ENCODE peak calls at places on chromosome 18, in six cellular contexts. One of them, this sample, is unnamed.

GRCh38 chr18:22778996-22779395 is 154.1 kb upstream of the RBBP8 start:
- DNase-seq in HFF-Myc: no peak
- DNase-seq in T follicular helper cell: no peak
- DNase-seq in Kasumi-1: peak
- DNase-seq in Right ventricle myocardium superior: no peak
- DNase-seq in neuronal stem cell: no peak
- DNase-seq in this sample: no peak

GRCh38 chr18:65859075-65859474 is 108.3 kb downstream of the CDH7 start:
- DNase-seq in T follicular helper cell: no peak
- DNase-seq in Right ventricle myocardium superior: no peak
- DNase-seq in Kasumi-1: no peak
- DNase-seq in neuronal stem cell: no peak
- DNase-seq in HFF-Myc: no peak
- DNase-seq in this sample: no peak

GRCh38 chr18:47531759-47532158 is 280.3 kb upstream of the SKOR2 start:
- DNase-seq in T follicular helper cell: no peak
- DNase-seq in Kasumi-1: no peak
- DNase-seq in HFF-Myc: no peak
- DNase-seq in Right ventricle myocardium superior: no peak
- DNase-seq in neuronal stem cell: no peak
- DNase-seq in this sample: no peak

GRCh38 chr18:7017013-7017412 is 100.6 kb downstream of the LAMA1 start:
- DNase-seq in Kasumi-1: no peak
- DNase-seq in HFF-Myc: no peak
- DNase-seq in Right ventricle myocardium superior: no peak
- DNase-seq in neuronal stem cell: no peak
- DNase-seq in T follicular helper cell: no peak
- DNase-seq in this sample: no peak

GRCh38 chr18:62788111-62788510 is 72.8 kb downstream of the PHLPP1 start:
- DNase-seq in neuronal stem cell: no peak
- DNase-seq in Right ventricle myocardium superior: no peak
- DNase-seq in Kasumi-1: no peak
- DNase-seq in T follicular helper cell: no peak
- DNase-seq in HFF-Myc: no peak
- DNase-seq in this sample: no peak

GRCh38 chr18:24068945-24069693 is 54.6 kb downstream of the TTC39C start:
- DNase-seq in neuronal stem cell: no peak
- DNase-seq in Kasumi-1: no peak
- DNase-seq in HFF-Myc: no peak
- DNase-seq in T follicular helper cell: no peak
- DNase-seq in Right ventricle myocardium superior: no peak
- DNase-seq in this sample: no peak

GRCh38 chr18:59573962-59574361 is 123.3 kb downstream of the CCBE1 start:
- DNase-seq in Kasumi-1: no peak
- DNase-seq in Right ventricle myocardium superior: no peak
- DNase-seq in T follicular helper cell: no peak
- DNase-seq in neuronal stem cell: no peak
- DNase-seq in HFF-Myc: no peak
- DNase-seq in this sample: no peak

GRCh38 chr18:63031439-63031838 is 288.1 kb downstream of the BCL2 start:
- DNase-seq in neuronal stem cell: no peak
- DNase-seq in Right ventricle myocardium superior: no peak
- DNase-seq in HFF-Myc: no peak
- DNase-seq in T follicular helper cell: no peak
- DNase-seq in Kasumi-1: no peak
- DNase-seq in this sample: no peak

GRCh38 chr18:41075212-41075611 is 879.8 kb upstream of the PIK3C3 start:
- DNase-seq in Kasumi-1: no peak
- DNase-seq in Right ventricle myocardium superior: no peak
- DNase-seq in neuronal stem cell: no peak
- DNase-seq in T follicular helper cell: no peak
- DNase-seq in HFF-Myc: peak
- DNase-seq in this sample: no peak

GRCh38 chr18:78859686-78860085 is 119.9 kb upstream of the SALL3 start:
- DNase-seq in T follicular helper cell: no peak
- DNase-seq in Right ventricle myocardium superior: no peak
- DNase-seq in neuronal stem cell: no peak
- DNase-seq in Kasumi-1: no peak
- DNase-seq in HFF-Myc: no peak
- DNase-seq in this sample: no peak

GRCh38 chr18:54716586-54716985 is 111.7 kb upstream of the RAB27B start:
- DNase-seq in HFF-Myc: no peak
- DNase-seq in neuronal stem cell: no peak
- DNase-seq in T follicular helper cell: no peak
- DNase-seq in Kasumi-1: no peak
- DNase-seq in Right ventricle myocardium superior: no peak
- DNase-seq in this sample: no peak

GRCh38 chr18:9901377-9901776 is 12.4 kb upstream of the VAPA start:
- DNase-seq in Kasumi-1: no peak
- DNase-seq in neuronal stem cell: no peak
- DNase-seq in Right ventricle myocardium superior: no peak
- DNase-seq in T follicular helper cell: no peak
- DNase-seq in HFF-Myc: no peak
- DNase-seq in this sample: no peak

GRCh38 chr18:111292-112014 is 46.9 kb upstream of the USP14 start:
- DNase-seq in Kasumi-1: no peak
- DNase-seq in neuronal stem cell: peak
- DNase-seq in Right ventricle myocardium superior: peak
- DNase-seq in HFF-Myc: no peak
- DNase-seq in T follicular helper cell: peak
- DNase-seq in this sample: peak

GRCh38 chr18:4831127-4831526 is 365.9 kb downstream of the AKAIN1 start:
- DNase-seq in Kasumi-1: no peak
- DNase-seq in neuronal stem cell: no peak
- DNase-seq in Right ventricle myocardium superior: no peak
- DNase-seq in T follicular helper cell: no peak
- DNase-seq in HFF-Myc: no peak
- DNase-seq in this sample: no peak

GRCh38 chr18:62848946-62849345 is 133.6 kb downstream of the PHLPP1 start:
- DNase-seq in neuronal stem cell: no peak
- DNase-seq in Right ventricle myocardium superior: no peak
- DNase-seq in Kasumi-1: no peak
- DNase-seq in HFF-Myc: no peak
- DNase-seq in T follicular helper cell: no peak
- DNase-seq in this sample: no peak

GRCh38 chr18:78994977-78995582 is 15.5 kb downstream of the SALL3 start:
- DNase-seq in neuronal stem cell: no peak
- DNase-seq in Right ventricle myocardium superior: peak
- DNase-seq in HFF-Myc: no peak
- DNase-seq in T follicular helper cell: no peak
- DNase-seq in Kasumi-1: no peak
- DNase-seq in this sample: no peak

GRCh38 chr18:59388180-59388579 is 29.1 kb upstream of the LMAN1 start:
- DNase-seq in neuronal stem cell: no peak
- DNase-seq in Right ventricle myocardium superior: no peak
- DNase-seq in HFF-Myc: no peak
- DNase-seq in T follicular helper cell: no peak
- DNase-seq in Kasumi-1: no peak
- DNase-seq in this sample: no peak

GRCh38 chr18:35811896-35812295 is 160.6 kb upstream of the RMP24 start:
- DNase-seq in neuronal stem cell: no peak
- DNase-seq in Kasumi-1: peak
- DNase-seq in Right ventricle myocardium superior: no peak
- DNase-seq in T follicular helper cell: no peak
- DNase-seq in HFF-Myc: no peak
- DNase-seq in this sample: no peak

GRCh38 chr18:22167471-22168151 is 1.8 kb upstream of the GATA6 start:
- DNase-seq in Right ventricle myocardium superior: no peak
- DNase-seq in T follicular helper cell: no peak
- DNase-seq in neuronal stem cell: peak
- DNase-seq in HFF-Myc: no peak
- DNase-seq in Kasumi-1: no peak
- DNase-seq in this sample: no peak

GRCh38 chr18:32355896-32356295 is 114.8 kb downstream of the GAREM1 start:
- DNase-seq in neuronal stem cell: no peak
- DNase-seq in Kasumi-1: no peak
- DNase-seq in HFF-Myc: no peak
- DNase-seq in T follicular helper cell: no peak
- DNase-seq in Right ventricle myocardium superior: no peak
- DNase-seq in this sample: no peak

GRCh38 chr18:77001041-77001440 is 131.5 kb downstream of the MBP start:
- DNase-seq in neuronal stem cell: no peak
- DNase-seq in HFF-Myc: no peak
- DNase-seq in Right ventricle myocardium superior: no peak
- DNase-seq in T follicular helper cell: no peak
- DNase-seq in Kasumi-1: no peak
- DNase-seq in this sample: no peak

GRCh38 chr18:32378705-32379104 is 92.0 kb downstream of the GAREM1 start:
- DNase-seq in T follicular helper cell: no peak
- DNase-seq in Kasumi-1: no peak
- DNase-seq in neuronal stem cell: no peak
- DNase-seq in HFF-Myc: no peak
- DNase-seq in Right ventricle myocardium superior: no peak
- DNase-seq in this sample: no peak

GRCh38 chr18:78639597-78639950 is 340.0 kb upstream of the SALL3 start:
- DNase-seq in Right ventricle myocardium superior: no peak
- DNase-seq in Kasumi-1: no peak
- DNase-seq in neuronal stem cell: no peak
- DNase-seq in T follicular helper cell: no peak
- DNase-seq in HFF-Myc: no peak
- DNase-seq in this sample: no peak

GRCh38 chr18:54995421-54995820 is 36.2 kb upstream of the CCDC68 start:
- DNase-seq in HFF-Myc: no peak
- DNase-seq in neuronal stem cell: no peak
- DNase-seq in Kasumi-1: no peak
- DNase-seq in Right ventricle myocardium superior: no peak
- DNase-seq in T follicular helper cell: no peak
- DNase-seq in this sample: no peak

GRCh38 chr18:75133721-75134645 is 75.0 kb downstream of the PTGR3 start:
- DNase-seq in Kasumi-1: no peak
- DNase-seq in T follicular helper cell: no peak
- DNase-seq in Right ventricle myocardium superior: no peak
- DNase-seq in neuronal stem cell: no peak
- DNase-seq in HFF-Myc: no peak
- DNase-seq in this sample: no peak

GRCh38 chr18:41145526-41145925 is 809.5 kb upstream of the PIK3C3 start:
- DNase-seq in T follicular helper cell: no peak
- DNase-seq in HFF-Myc: no peak
- DNase-seq in Right ventricle myocardium superior: no peak
- DNase-seq in neuronal stem cell: no peak
- DNase-seq in Kasumi-1: no peak
- DNase-seq in this sample: no peak

GRCh38 chr18:42517896-42518295 is 562.9 kb downstream of the PIK3C3 start:
- DNase-seq in HFF-Myc: no peak
- DNase-seq in Right ventricle myocardium superior: no peak
- DNase-seq in T follicular helper cell: no peak
- DNase-seq in Kasumi-1: no peak
- DNase-seq in neuronal stem cell: no peak
- DNase-seq in this sample: no peak

GRCh38 chr18:7803956-7804469 is 236.9 kb downstream of the PTPRM start:
- DNase-seq in Kasumi-1: no peak
- DNase-seq in T follicular helper cell: no peak
- DNase-seq in HFF-Myc: no peak
- DNase-seq in Right ventricle myocardium superior: no peak
- DNase-seq in neuronal stem cell: no peak
- DNase-seq in this sample: no peak

GRCh38 chr18:35938562-35938961 is 33.9 kb upstream of the RMP24 start:
- DNase-seq in neuronal stem cell: no peak
- DNase-seq in Right ventricle myocardium superior: no peak
- DNase-seq in Kasumi-1: no peak
- DNase-seq in HFF-Myc: no peak
- DNase-seq in T follicular helper cell: no peak
- DNase-seq in this sample: no peak

GRCh38 chr18:4854664-4855063 is 342.4 kb downstream of the AKAIN1 start:
- DNase-seq in T follicular helper cell: no peak
- DNase-seq in Right ventricle myocardium superior: no peak
- DNase-seq in HFF-Myc: no peak
- DNase-seq in Kasumi-1: no peak
- DNase-seq in neuronal stem cell: no peak
- DNase-seq in this sample: no peak

GRCh38 chr18:48020337-48021250 is 90.1 kb upstream of the SMAD2 start:
- DNase-seq in Right ventricle myocardium superior: no peak
- DNase-seq in neuronal stem cell: no peak
- DNase-seq in T follicular helper cell: no peak
- DNase-seq in HFF-Myc: no peak
- DNase-seq in Kasumi-1: no peak
- DNase-seq in this sample: no peak

GRCh38 chr18:55406374-55407045 is 181.5 kb downstream of the TCF4 start:
- DNase-seq in neuronal stem cell: no peak
- DNase-seq in Right ventricle myocardium superior: no peak
- DNase-seq in HFF-Myc: no peak
- DNase-seq in T follicular helper cell: no peak
- DNase-seq in Kasumi-1: no peak
- DNase-seq in this sample: no peak

GRCh38 chr18:5393779-5394178 is 98.3 kb upstream of the ZBTB14 start:
- DNase-seq in neuronal stem cell: no peak
- DNase-seq in Kasumi-1: no peak
- DNase-seq in T follicular helper cell: no peak
- DNase-seq in HFF-Myc: no peak
- DNase-seq in Right ventricle myocardium superior: no peak
- DNase-seq in this sample: no peak

This sample was measured in effector CD4-positive, alpha-beta T cell.